ENCODE peak calls at places on chromosomes 16 and 17, in five cellular contexts. Z is stimulated activated CD8-positive, alpha-beta memory T cell treated with anti-CD3 and anti-CD28 coated beads, Interleukin-7, amount 100 ng/mL, for 24 hours; F is midbrain; D is CD4-positive, CD25-positive, alpha-beta regulatory T cell; P is A172. I is an unnamed sample.

GRCh38 chr16:23505180-23505665 is 5.1 kb downstream of the GGA2 start:
- DNase-seq in Z (no peak), F (no peak), D (no peak), P (no peak), I (no peak)

GRCh38 chr16:67661101-67661661 is 421 bp downstream of the PARD6A start:
- DNase-seq in Z (no peak), F (peak), D (no peak), P (peak), I (no peak)

GRCh38 chr16:90077240-90077756 is at the start of gene PRDM7:
- DNase-seq in Z (peak), F (peak), D (peak), P (peak), I (peak)

GRCh38 chr16:64957246-64957645 is 164.6 kb downstream of the CDH11 start:
- DNase-seq in Z (no peak), F (no peak), D (no peak), P (no peak), I (no peak)

GRCh38 chr17:63995626-63996025 is 2.5 kb upstream of the PRR29 start:
- DNase-seq in Z (no peak), F (no peak), D (no peak), P (no peak), I (no peak)

GRCh38 chr17:72588961-72589360 is 468.1 kb downstream of the SOX9 start:
- DNase-seq in Z (no peak), F (no peak), D (no peak), P (peak), I (peak)

GRCh38 chr17:58200024-58200633 is 7.6 kb downstream of the EPX start:
- DNase-seq in Z (peak), F (peak), D (peak), P (peak), I (peak)

GRCh38 chr17:48067245-48067644 is 19.1 kb downstream of the NFE2L1 start:
- DNase-seq in Z (no peak), F (no peak), D (no peak), P (no peak), I (no peak)

GRCh38 chr17:1398900-1399299 is 1.1 kb downstream of the YWHAE start:
- DNase-seq in Z (peak), F (no peak), D (no peak), P (peak), I (peak)

GRCh38 chr16:88839026-88839529 is 17.7 kb downstream of the GALNS start:
- DNase-seq in Z (no peak), F (no peak), D (no peak), P (no peak), I (no peak)

GRCh38 chr17:73546770-73547345 is 97.4 kb downstream of the SDK2 start:
- DNase-seq in Z (no peak), F (no peak), D (no peak), P (peak), I (peak)

GRCh38 chr17:51256101-51256500 is 3.7 kb downstream of the MBTD1 start:
- DNase-seq in Z (no peak), F (no peak), D (no peak), P (no peak), I (no peak)

GRCh38 chr17:6940186-6940649 is 55.6 kb upstream of the ALOX12 start:
- DNase-seq in Z (no peak), F (peak), D (no peak), P (peak), I (peak)

GRCh38 chr17:44599298-44600175 is 42.3 kb downstream of the FZD2 start:
- DNase-seq in Z (no peak), F (no peak), D (no peak), P (peak), I (peak)

GRCh38 chr17:68542698-68543463 is 30.7 kb downstream of the PRKAR1A start:
- DNase-seq in Z (no peak), F (no peak), D (no peak), P (no peak), I (no peak)

I was measured in RPMI7951.